ENCODE peak calls at places on chromosomes 11 and 22, in nine cellular contexts. One of them, this sample, is unnamed.

GRCh38 chr11:58524232-58525036 is 16.5 kb upstream of the OR5B21 start:
- DNase-seq in foreskin keratinocyte: peak
- DNase-seq in aorta: peak
- DNase-seq in OCI-LY7: peak
- DNase-seq in heart right ventricle: peak
- DNase-seq in breast epithelium: peak
- DNase-seq in CD8-positive, alpha-beta memory T cell: peak
- DNase-seq in mesendoderm: peak
- DNase-seq in lung: peak
- DNase-seq in this sample: no peak

GRCh38 chr11:115181480-115181879 is 322.7 kb downstream of the CADM1 start:
- DNase-seq in aorta: no peak
- DNase-seq in heart right ventricle: no peak
- DNase-seq in foreskin keratinocyte: no peak
- DNase-seq in breast epithelium: no peak
- DNase-seq in lung: no peak
- DNase-seq in CD8-positive, alpha-beta memory T cell: no peak
- DNase-seq in mesendoderm: no peak
- DNase-seq in OCI-LY7: no peak
- DNase-seq in this sample: no peak

GRCh38 chr22:49825944-49826602 is 1.6 kb downstream of the BRD1 start:
- DNase-seq in aorta: no peak
- DNase-seq in CD8-positive, alpha-beta memory T cell: peak
- DNase-seq in lung: no peak
- DNase-seq in foreskin keratinocyte: no peak
- DNase-seq in breast epithelium: no peak
- DNase-seq in mesendoderm: no peak
- DNase-seq in OCI-LY7: peak
- DNase-seq in heart right ventricle: no peak
- DNase-seq in this sample: no peak

GRCh38 chr11:5524756-5525155 is 8.3 kb upstream of the UBQLNL start:
- DNase-seq in foreskin keratinocyte: no peak
- DNase-seq in aorta: no peak
- DNase-seq in CD8-positive, alpha-beta memory T cell: no peak
- DNase-seq in heart right ventricle: no peak
- DNase-seq in mesendoderm: no peak
- DNase-seq in OCI-LY7: no peak
- DNase-seq in lung: no peak
- DNase-seq in breast epithelium: no peak
- DNase-seq in this sample: no peak

GRCh38 chr11:117378966-117379865 is 51.6 kb downstream of the CEP164 start:
- DNase-seq in mesendoderm: no peak
- DNase-seq in lung: no peak
- DNase-seq in CD8-positive, alpha-beta memory T cell: no peak
- DNase-seq in foreskin keratinocyte: no peak
- DNase-seq in aorta: no peak
- DNase-seq in OCI-LY7: no peak
- DNase-seq in heart right ventricle: peak
- DNase-seq in breast epithelium: no peak
- DNase-seq in this sample: no peak

GRCh38 chr11:64378335-64378884 is 19.4 kb downstream of the RPS6KA4 start:
- DNase-seq in aorta: no peak
- DNase-seq in mesendoderm: no peak
- DNase-seq in CD8-positive, alpha-beta memory T cell: no peak
- DNase-seq in OCI-LY7: no peak
- DNase-seq in breast epithelium: no peak
- DNase-seq in foreskin keratinocyte: no peak
- DNase-seq in lung: no peak
- DNase-seq in heart right ventricle: no peak
- DNase-seq in this sample: no peak

GRCh38 chr22:48936391-48936790 is 891.3 kb downstream of the BRD1 start:
- DNase-seq in mesendoderm: no peak
- DNase-seq in aorta: peak
- DNase-seq in foreskin keratinocyte: no peak
- DNase-seq in lung: no peak
- DNase-seq in CD8-positive, alpha-beta memory T cell: no peak
- DNase-seq in OCI-LY7: no peak
- DNase-seq in breast epithelium: no peak
- DNase-seq in heart right ventricle: no peak
- DNase-seq in this sample: no peak

GRCh38 chr11:116773203-116774112 is 671 bp upstream of the BUD13 start:
- DNase-seq in breast epithelium: no peak
- DNase-seq in foreskin keratinocyte: no peak
- DNase-seq in CD8-positive, alpha-beta memory T cell: no peak
- DNase-seq in aorta: no peak
- DNase-seq in OCI-LY7: peak
- DNase-seq in heart right ventricle: no peak
- DNase-seq in mesendoderm: no peak
- DNase-seq in lung: no peak
- DNase-seq in this sample: peak

GRCh38 chr11:74677131-74677530 is 54.1 kb downstream of the CHRDL2 start:
- DNase-seq in lung: no peak
- DNase-seq in aorta: no peak
- DNase-seq in heart right ventricle: no peak
- DNase-seq in OCI-LY7: no peak
- DNase-seq in foreskin keratinocyte: no peak
- DNase-seq in breast epithelium: peak
- DNase-seq in mesendoderm: no peak
- DNase-seq in CD8-positive, alpha-beta memory T cell: no peak
- DNase-seq in this sample: no peak

GRCh38 chr11:85810871-85811611 is at the start of gene SYTL2:
- DNase-seq in breast epithelium: peak
- DNase-seq in CD8-positive, alpha-beta memory T cell: peak
- DNase-seq in lung: peak
- DNase-seq in mesendoderm: peak
- DNase-seq in aorta: peak
- DNase-seq in OCI-LY7: peak
- DNase-seq in heart right ventricle: peak
- DNase-seq in foreskin keratinocyte: no peak
- DNase-seq in this sample: no peak

GRCh38 chr22:30855677-30856518 is 112.7 kb downstream of the MORC2 start:
- DNase-seq in heart right ventricle: no peak
- DNase-seq in OCI-LY7: no peak
- DNase-seq in mesendoderm: no peak
- DNase-seq in aorta: no peak
- DNase-seq in breast epithelium: no peak
- DNase-seq in foreskin keratinocyte: no peak
- DNase-seq in CD8-positive, alpha-beta memory T cell: no peak
- DNase-seq in lung: no peak
- DNase-seq in this sample: no peak

GRCh38 chr22:17725465-17725800 is 48.8 kb downstream of the BID start:
- DNase-seq in foreskin keratinocyte: no peak
- DNase-seq in lung: no peak
- DNase-seq in heart right ventricle: no peak
- DNase-seq in OCI-LY7: no peak
- DNase-seq in breast epithelium: no peak
- DNase-seq in aorta: no peak
- DNase-seq in mesendoderm: no peak
- DNase-seq in CD8-positive, alpha-beta memory T cell: no peak
- DNase-seq in this sample: no peak
- H3K27ac ChIP-seq in foreskin keratinocyte: no peak
- H3K27ac ChIP-seq in lung: peak
- H3K27ac ChIP-seq in heart right ventricle: peak
- H3K27ac ChIP-seq in OCI-LY7: no peak
- H3K27ac ChIP-seq in breast epithelium: no peak
- H3K27ac ChIP-seq in aorta: peak
- H3K27ac ChIP-seq in mesendoderm: no peak
- H3K27ac ChIP-seq in CD8-positive, alpha-beta memory T cell: no peak
- H3K27ac ChIP-seq in this sample: peak

GRCh38 chr22:41746563-41747400 is 47.5 kb downstream of the MEI1 start:
- DNase-seq in OCI-LY7: peak
- DNase-seq in CD8-positive, alpha-beta memory T cell: peak
- DNase-seq in aorta: peak
- DNase-seq in heart right ventricle: peak
- DNase-seq in mesendoderm: peak
- DNase-seq in lung: peak
- DNase-seq in breast epithelium: peak
- DNase-seq in foreskin keratinocyte: peak
- DNase-seq in this sample: no peak

GRCh38 chr22:41758231-41758630 is 42.2 kb upstream of the CCDC134 start:
- DNase-seq in foreskin keratinocyte: no peak
- DNase-seq in breast epithelium: no peak
- DNase-seq in lung: no peak
- DNase-seq in CD8-positive, alpha-beta memory T cell: no peak
- DNase-seq in aorta: no peak
- DNase-seq in mesendoderm: no peak
- DNase-seq in heart right ventricle: no peak
- DNase-seq in OCI-LY7: no peak
- DNase-seq in this sample: no peak

GRCh38 chr22:41757507-41757906 is 43.0 kb upstream of the CCDC134 start:
- DNase-seq in mesendoderm: no peak
- DNase-seq in breast epithelium: no peak
- DNase-seq in lung: no peak
- DNase-seq in CD8-positive, alpha-beta memory T cell: no peak
- DNase-seq in foreskin keratinocyte: no peak
- DNase-seq in aorta: no peak
- DNase-seq in heart right ventricle: no peak
- DNase-seq in OCI-LY7: no peak
- DNase-seq in this sample: no peak

DNA sequence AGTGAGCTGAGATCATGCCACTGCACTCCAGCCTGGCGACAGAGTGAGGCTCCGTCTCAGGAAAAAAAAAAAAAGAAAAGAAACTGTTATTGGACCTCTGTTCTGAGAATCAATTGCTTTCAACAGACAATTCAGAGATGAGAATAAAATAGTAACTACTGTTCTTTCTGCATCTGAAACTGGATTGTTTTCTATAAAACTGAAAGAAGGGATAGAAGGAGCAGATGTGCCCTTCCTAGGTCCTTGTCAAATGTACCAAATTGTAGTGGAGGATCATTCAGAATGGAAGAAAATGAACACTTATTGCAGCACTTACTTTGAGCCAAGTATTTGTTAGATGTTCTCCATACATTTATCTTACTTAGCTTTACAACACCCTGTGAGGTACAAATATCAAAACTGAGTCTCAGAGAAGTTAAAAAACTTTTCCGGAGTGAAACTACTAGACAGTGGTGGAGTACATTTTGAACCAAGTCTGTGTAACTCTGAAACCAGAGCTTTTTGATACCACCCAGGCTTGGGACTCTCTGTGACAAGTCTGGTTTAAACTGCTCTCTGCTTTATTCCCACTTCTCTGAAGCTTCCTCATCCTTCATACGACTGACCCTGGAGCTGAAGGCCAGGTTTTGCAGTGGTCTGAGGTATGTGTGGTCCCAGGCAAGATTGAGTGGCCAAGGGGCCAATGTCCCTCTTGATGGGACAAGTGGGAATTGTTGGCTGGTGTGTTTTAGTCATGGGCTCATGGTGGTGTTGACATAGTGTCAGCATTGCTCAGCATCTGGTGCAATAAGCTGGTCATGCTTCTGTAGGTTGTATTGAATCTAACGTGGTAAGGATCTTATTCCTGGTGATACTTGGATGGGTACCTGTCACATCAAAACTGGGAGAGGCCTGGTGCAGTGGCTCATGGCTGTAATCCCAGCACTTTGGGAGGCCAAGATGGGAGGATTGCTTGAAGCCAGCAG is 48.2 kb upstream of the CCDC134 start:
- DNase-seq in OCI-LY7: peak
- DNase-seq in lung: no peak
- DNase-seq in mesendoderm: no peak
- DNase-seq in aorta: no peak
- DNase-seq in heart right ventricle: no peak
- DNase-seq in breast epithelium: no peak
- DNase-seq in foreskin keratinocyte: no peak
- DNase-seq in CD8-positive, alpha-beta memory T cell: no peak
- DNase-seq in this sample: no peak
- H3K27ac ChIP-seq in OCI-LY7: peak
- H3K27ac ChIP-seq in lung: no peak
- H3K27ac ChIP-seq in mesendoderm: no peak
- H3K27ac ChIP-seq in aorta: no peak
- H3K27ac ChIP-seq in heart right ventricle: no peak
- H3K27ac ChIP-seq in breast epithelium: no peak
- H3K27ac ChIP-seq in foreskin keratinocyte: no peak
- H3K27ac ChIP-seq in CD8-positive, alpha-beta memory T cell: no peak
- H3K27ac ChIP-seq in this sample: no peak

GRCh38 chr22:41951898-41952474 is at the start of gene SMIM45:
- DNase-seq in mesendoderm: peak
- DNase-seq in breast epithelium: no peak
- DNase-seq in lung: no peak
- DNase-seq in OCI-LY7: peak
- DNase-seq in CD8-positive, alpha-beta memory T cell: no peak
- DNase-seq in aorta: no peak
- DNase-seq in heart right ventricle: no peak
- DNase-seq in foreskin keratinocyte: no peak
- DNase-seq in this sample: no peak
- H3K27ac ChIP-seq in mesendoderm: no peak
- H3K27ac ChIP-seq in breast epithelium: no peak
- H3K27ac ChIP-seq in lung: no peak
- H3K27ac ChIP-seq in OCI-LY7: no peak
- H3K27ac ChIP-seq in CD8-positive, alpha-beta memory T cell: no peak
- H3K27ac ChIP-seq in aorta: no peak
- H3K27ac ChIP-seq in heart right ventricle: no peak
- H3K27ac ChIP-seq in foreskin keratinocyte: no peak
- H3K27ac ChIP-seq in this sample: no peak

DNA sequence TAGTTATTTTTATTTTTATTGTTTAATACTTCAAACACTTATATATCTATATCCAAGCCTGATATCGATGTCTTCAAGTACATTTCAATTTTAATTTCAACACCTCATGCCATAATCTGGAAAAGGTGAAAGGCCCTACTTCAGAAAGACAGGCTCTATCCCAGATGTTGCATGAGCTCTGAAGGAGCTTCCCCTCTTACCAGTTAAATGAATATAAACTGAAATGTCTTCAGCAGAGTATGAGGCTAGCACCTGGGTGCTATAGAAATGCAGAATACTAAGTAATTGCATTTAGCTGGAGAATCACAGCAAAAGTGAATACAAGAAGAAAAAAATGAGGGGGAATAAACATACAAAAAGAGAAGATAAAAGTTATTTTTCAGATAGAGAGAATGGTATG is 11.5 kb upstream of the GRIA4 start:
- DNase-seq in breast epithelium: no peak
- DNase-seq in CD8-positive, alpha-beta memory T cell: no peak
- DNase-seq in OCI-LY7: no peak
- DNase-seq in foreskin keratinocyte: no peak
- DNase-seq in heart right ventricle: no peak
- DNase-seq in aorta: no peak
- DNase-seq in lung: no peak
- DNase-seq in mesendoderm: no peak
- DNase-seq in this sample: no peak
- H3K27ac ChIP-seq in breast epithelium: no peak
- H3K27ac ChIP-seq in CD8-positive, alpha-beta memory T cell: no peak
- H3K27ac ChIP-seq in OCI-LY7: no peak
- H3K27ac ChIP-seq in foreskin keratinocyte: no peak
- H3K27ac ChIP-seq in heart right ventricle: no peak
- H3K27ac ChIP-seq in aorta: no peak
- H3K27ac ChIP-seq in lung: no peak
- H3K27ac ChIP-seq in mesendoderm: no peak
- H3K27ac ChIP-seq in this sample: no peak

GRCh38 chr11:9688716-9689511 is 25.0 kb downstream of the SWAP70 start:
- DNase-seq in OCI-LY7: peak
- DNase-seq in lung: no peak
- DNase-seq in CD8-positive, alpha-beta memory T cell: no peak
- DNase-seq in foreskin keratinocyte: peak
- DNase-seq in breast epithelium: no peak
- DNase-seq in heart right ventricle: no peak
- DNase-seq in mesendoderm: peak
- DNase-seq in aorta: no peak
- DNase-seq in this sample: no peak
- H3K27ac ChIP-seq in OCI-LY7: peak
- H3K27ac ChIP-seq in lung: peak
- H3K27ac ChIP-seq in CD8-positive, alpha-beta memory T cell: no peak
- H3K27ac ChIP-seq in foreskin keratinocyte: peak
- H3K27ac ChIP-seq in breast epithelium: peak
- H3K27ac ChIP-seq in heart right ventricle: peak
- H3K27ac ChIP-seq in mesendoderm: no peak
- H3K27ac ChIP-seq in aorta: peak
- H3K27ac ChIP-seq in this sample: peak

GRCh38 chr11:108538502-108538901 is 40.3 kb upstream of the POGLUT3 start:
- DNase-seq in foreskin keratinocyte: no peak
- DNase-seq in OCI-LY7: no peak
- DNase-seq in mesendoderm: no peak
- DNase-seq in lung: no peak
- DNase-seq in breast epithelium: no peak
- DNase-seq in heart right ventricle: no peak
- DNase-seq in aorta: no peak
- DNase-seq in CD8-positive, alpha-beta memory T cell: no peak
- DNase-seq in this sample: no peak
- H3K27ac ChIP-seq in foreskin keratinocyte: peak
- H3K27ac ChIP-seq in OCI-LY7: no peak
- H3K27ac ChIP-seq in mesendoderm: no peak
- H3K27ac ChIP-seq in lung: no peak
- H3K27ac ChIP-seq in breast epithelium: peak
- H3K27ac ChIP-seq in heart right ventricle: no peak
- H3K27ac ChIP-seq in aorta: no peak
- H3K27ac ChIP-seq in CD8-positive, alpha-beta memory T cell: no peak
- H3K27ac ChIP-seq in this sample: peak

This sample was measured in esophagus squamous epithelium.